ENCODE peak calls at places on chromosomes 7 and 10, in six cellular contexts. E, D, B, K, W and T are unnamed samples.

GRCh38 chr7:157502701-157503111 is 165.9 kb downstream of the DNAJB6 start:
- DNase-seq in E (no peak), D (no peak), B (no peak), K (peak; percentile 20), W (no peak), T (no peak)

GRCh38 chr10:108684431-108684830 is 1238.9 kb downstream of the XPNPEP1 start:
- DNase-seq in E (no peak), D (no peak), B (no peak), K (no peak), W (no peak), T (no peak)

GRCh38 chr7:151740180-151740845 is 136.6 kb downstream of the PRKAG2 start:
- DNase-seq in E (no peak), D (no peak), B (no peak), K (no peak), W (no peak), T (no peak)

GRCh38 chr7:28937103-28937502 is 21.0 kb downstream of the TRIL start:
- DNase-seq in E (no peak), D (no peak), B (no peak), K (no peak), W (no peak), T (no peak)

GRCh38 chr10:46020871-46021553 is 9.4 kb downstream of the NCOA4 start:
- DNase-seq in E (no peak), D (no peak), B (no peak), K (no peak), W (peak; percentile 92), T (peak; percentile 31)

GRCh38 chr10:132064771-132065437 is 842 bp upstream of the JAKMIP3 start:
- DNase-seq in E (no peak), D (no peak), B (peak; percentile 14), K (no peak), W (no peak), T (no peak)

GRCh38 chr7:22001345-22002004 is 55.8 kb upstream of the CDCA7L start:
- DNase-seq in E (peak; percentile 67), D (peak; percentile 35), B (peak; percentile 34), K (no peak), W (peak; percentile 71), T (peak; percentile 46)

GRCh38 chr7:74343281-74344127 is 54.3 kb downstream of the CLIP2 start:
- DNase-seq in E (peak; percentile 47), D (peak; percentile 27), B (peak; percentile 79), K (no peak), W (peak; percentile 64), T (no peak)

GRCh38 chr7:105647591-105647990 is 66.3 kb upstream of the EFCAB10 start:
- DNase-seq in E (no peak), D (no peak), B (peak; percentile 50), K (no peak), W (no peak), T (no peak)

GRCh38 chr10:91162050-91162494 is 58.4 kb upstream of the PCGF5 start:
- DNase-seq in E (peak; percentile 54), D (no peak), B (peak; percentile 13), K (no peak), W (peak; percentile 35), T (no peak)

GRCh38 chr7:69237541-69237940 is 360.7 kb upstream of the AUTS2 start:
- DNase-seq in E (no peak), D (no peak), B (no peak), K (no peak), W (no peak), T (no peak)

GRCh38 chr10:3776796-3777571 is 8.0 kb downstream of the KLF6 start:
- DNase-seq in E (peak; percentile 25), D (peak; percentile 76), B (peak; percentile 74), K (peak; percentile 72), W (peak; percentile 95), T (no peak)

GRCh38 chr7:129199406-129199805 is 11.0 kb downstream of the SMO start:
- DNase-seq in E (no peak), D (no peak), B (no peak), K (no peak), W (no peak), T (no peak)

GRCh38 chr7:129202058-129202777 is 13.8 kb downstream of the SMO start:
- DNase-seq in E (no peak), D (no peak), B (no peak), K (no peak), W (no peak), T (no peak)

GRCh38 chr7:129205987-129206785 is 17.8 kb downstream of the SMO start:
- DNase-seq in E (no peak), D (no peak), B (no peak), K (no peak), W (no peak), T (no peak)

GRCh38 chr7:129205126-129205818 is 16.8 kb downstream of the SMO start:
- DNase-seq in E (no peak), D (no peak), B (no peak), K (no peak), W (no peak), T (no peak)

DNA sequence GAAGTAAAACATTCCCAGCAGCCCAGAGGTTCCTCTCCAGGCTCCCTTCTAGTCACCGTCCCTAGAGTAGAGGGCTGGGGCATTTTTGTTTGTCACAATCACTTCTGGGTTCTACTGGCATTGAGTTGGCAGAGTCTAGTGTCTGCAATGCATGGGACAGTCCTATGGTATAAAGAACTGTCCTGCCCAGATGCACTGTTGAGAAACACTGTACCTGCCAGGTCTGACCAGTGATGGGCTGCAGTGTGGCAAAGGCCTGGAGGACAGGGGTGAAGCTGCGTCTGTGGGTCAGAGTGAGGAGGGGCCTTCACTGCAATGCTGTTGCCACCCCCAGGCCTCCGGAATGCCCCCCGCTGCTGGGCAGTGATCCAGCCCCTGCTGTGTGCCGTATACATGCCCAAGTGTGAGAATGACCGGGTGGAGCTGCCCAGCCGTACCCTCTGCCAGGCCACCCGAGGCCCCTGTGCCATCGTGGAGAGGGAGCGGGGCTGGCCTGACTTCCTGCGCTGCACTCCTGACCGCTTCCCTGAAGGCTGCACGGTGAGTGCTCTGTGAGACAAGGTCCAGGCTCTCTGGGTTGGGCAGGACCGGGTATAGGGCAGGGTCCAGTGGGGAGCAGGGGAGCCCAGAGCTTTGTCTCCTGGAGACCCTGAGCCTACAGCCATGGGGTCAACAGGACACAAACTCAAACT is 14.8 kb downstream of the SMO start:
- DNase-seq in E (no peak), D (no peak), B (no peak), K (no peak), W (no peak), T (no peak)
- TF ChIP-seq CTCF in E (no peak), D (no peak), B (no peak), K (no peak), W (no peak), T (no peak)

GRCh38 chr7:139583826-139584553 is 60.5 kb downstream of the CLEC2L start:
- DNase-seq in E (no peak), D (no peak), B (no peak), K (no peak), W (no peak), T (no peak)

GRCh38 chr7:139582671-139583155 is 59.2 kb downstream of the CLEC2L start:
- DNase-seq in E (no peak), D (no peak), B (no peak), K (no peak), W (no peak), T (no peak)

GRCh38 chr7:139586286-139586685 is 62.8 kb downstream of the CLEC2L start:
- DNase-seq in E (no peak), D (no peak), B (no peak), K (no peak), W (no peak), T (no peak)

GRCh38 chr7:139580435-139580834 is 57.0 kb downstream of the CLEC2L start:
- DNase-seq in E (no peak), D (no peak), B (no peak), K (no peak), W (no peak), T (no peak)

GRCh38 chr7:139582130-139582650 is 58.7 kb downstream of the CLEC2L start:
- DNase-seq in E (no peak), D (no peak), B (no peak), K (no peak), W (no peak), T (no peak)
- H3K36me3 ChIP-seq in E (peaks cover 4% of the 10 kb centered on the region), D (no peaks in the 10 kb centered on the region), B (no peaks in the 10 kb centered on the region), K (peaks cover 22% of the 10 kb centered on the region), W (peaks cover 19% of the 10 kb centered on the region), T (peaks cover 8% of the 10 kb centered on the region)

DNA sequence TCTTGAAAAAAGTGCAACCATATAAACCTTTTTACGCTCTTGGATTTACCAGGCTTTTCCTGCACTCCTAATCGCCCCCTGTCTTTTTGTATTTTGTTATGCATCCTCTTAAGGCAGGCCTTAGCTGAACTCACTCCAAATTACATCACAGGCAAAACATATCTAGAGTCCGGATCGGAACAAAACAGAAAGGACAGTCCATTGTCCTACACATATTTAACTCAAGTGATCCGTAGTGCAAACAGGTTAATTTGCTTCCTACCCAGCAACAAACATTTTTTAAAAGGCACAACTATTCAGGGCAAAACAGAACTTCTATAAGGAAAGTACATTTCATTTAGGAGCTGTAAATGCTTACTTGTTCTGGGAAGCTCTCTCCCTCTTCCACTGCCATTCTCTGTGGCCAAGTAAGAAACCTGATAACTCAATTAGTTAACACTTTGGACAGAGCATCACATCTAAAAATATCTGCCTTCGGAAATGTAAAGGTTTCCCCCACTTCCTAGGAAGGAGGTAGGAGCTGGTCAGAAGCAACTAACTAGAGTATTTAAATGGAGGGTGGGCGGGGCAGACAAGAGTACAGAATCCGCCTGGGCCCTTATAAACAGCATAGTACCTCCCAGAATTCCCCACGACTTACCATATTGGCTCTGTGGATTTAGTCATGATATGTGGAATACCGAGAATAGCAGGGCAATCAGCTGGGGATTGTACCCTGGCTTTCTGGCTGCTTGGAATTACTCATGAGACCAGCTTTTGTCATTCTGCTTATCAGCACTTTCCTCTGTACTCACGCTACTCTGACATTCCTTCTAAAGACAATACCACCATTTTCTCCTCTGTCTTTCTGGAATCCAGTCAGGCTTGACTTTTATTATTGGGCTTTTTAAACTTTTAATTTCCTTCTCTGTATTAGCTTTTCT is 89.5 kb downstream of the ANK3 start:
- DNase-seq in E (peak; percentile 72), D (no peak), B (no peak), K (no peak), W (no peak), T (no peak)
- TF ChIP-seq CTCF in E (peak; percentile 20), D (no peak), B (no peak), K (no peak), W (no peak), T (no peak)

GRCh38 chr7:76326646-76327233 is 24.3 kb downstream of the HSPB1 start:
- DNase-seq in E (no peak), D (no peak), B (no peak), K (no peak), W (peak; percentile 71), T (no peak)
- H3K36me3 ChIP-seq in E (peaks cover 87% of the 10 kb centered on the region), D (peaks cover 34% of the 10 kb centered on the region), B (peaks cover 25% of the 10 kb centered on the region), K (peaks cover 20% of the 10 kb centered on the region), W (peaks cover 23% of the 10 kb centered on the region), T (peaks cover 24% of the 10 kb centered on the region)

GRCh38 chr7:150448789-150449147 is 1.7 kb upstream of the GIMAP8 start:
- DNase-seq in E (peak; percentile 93), D (peak; percentile 52), B (peak; percentile 73), K (peak; percentile 85), W (peak; percentile 52), T (no peak)
- TF ChIP-seq CTCF in E (peak; percentile 100), D (peak; percentile 97), B (peak; percentile 95), K (peak; percentile 89), W (peak; percentile 85), T (peak; percentile 93)

GRCh38 chr7:23383225-23383624 is 84.1 kb downstream of the MALSU1 start:
- DNase-seq in E (no peak), D (no peak), B (no peak), K (no peak), W (peak; percentile 33), T (no peak)
- H3K36me3 ChIP-seq in E (peaks cover 38% of the 10 kb centered on the region), D (peaks cover 3% of the 10 kb centered on the region), B (peaks cover 32% of the 10 kb centered on the region), K (no peaks in the 10 kb centered on the region), W (no peaks in the 10 kb centered on the region), T (no peaks in the 10 kb centered on the region)

GRCh38 chr10:95048206-95048605 is 21.1 kb downstream of the CYP2C8 start:
- DNase-seq in E (no peak), D (no peak), B (no peak), K (no peak), W (no peak), T (no peak)
- TF ChIP-seq CTCF in E (no peak), D (no peak), B (no peak), K (no peak), W (no peak), T (no peak)